ENCODE peak calls at places on chromosomes 13 and 19, in seven cellular contexts. A, R, V, I, N, Q and Z are unnamed samples.

GRCh38 chr19:10279737-10280442 is 6.9 kb upstream of the ICAM4 start:
- DNase-seq in Q (no peak), I (no peak), R (no peak), A (no peak), V (no peak), N (no peak), Z (no peak)

GRCh38 chr19:15563325-15563794 is 51.7 kb upstream of the CYP4F8 start:
- DNase-seq in N (no peak), R (peak; percentile 50), I (no peak), Q (no peak), A (no peak), V (no peak), Z (no peak)

GRCh38 chr13:48938308-48938943 is 37.3 kb upstream of the FNDC3A start:
- DNase-seq in N (no peak), Q (no peak), A (no peak), I (no peak), R (no peak), V (peak; percentile 37), Z (no peak)

GRCh38 chr13:76677047-76677446 is 209.2 kb downstream of the KCTD12 start:
- DNase-seq in V (no peak), A (peak; percentile 75), I (no peak), R (no peak), N (peak; percentile 8), Q (no peak), Z (no peak)

GRCh38 chr13:113804017-113804702 is 45.1 kb downstream of the TMEM255B start:
- DNase-seq in R (no peak), I (no peak), N (no peak), Q (no peak), A (no peak), V (no peak), Z (no peak)

GRCh38 chr19:20423381-20424207 is 142.0 kb downstream of the ZNF737 start:
- DNase-seq in Q (no peak), I (no peak), V (peak; percentile 48), N (peak; percentile 30), A (peak; percentile 52), R (peak; percentile 76), Z (no peak)

GRCh38 chr13:46475586-46475991 is 77.4 kb upstream of the LRCH1 start:
- DNase-seq in R (peak; percentile 13), N (no peak), Q (no peak), A (no peak), V (no peak), I (no peak), Z (no peak)

GRCh38 chr13:101452519-101453485 is at the start of gene ITGBL1:
- DNase-seq in V (no peak), N (no peak), R (no peak), I (no peak), A (no peak), Q (peak; percentile 0), Z (no peak)

GRCh38 chr13:113748101-113748861 is 10.7 kb upstream of the TMEM255B start:
- DNase-seq in A (no peak), R (no peak), I (no peak), V (no peak), Q (no peak), N (no peak), Z (no peak)

GRCh38 chr13:44267966-44268365 is 105.7 kb upstream of the SERP2 start:
- DNase-seq in R (no peak), N (no peak), I (no peak), Q (no peak), A (no peak), V (no peak), Z (no peak)

GRCh38 chr19:29404015-29404414 is 121.8 kb upstream of the VSTM2B start:
- DNase-seq in V (no peak), I (no peak), N (no peak), A (no peak), R (no peak), Q (no peak), Z (no peak)

GRCh38 chr13:86002921-86003488 is 203.8 kb upstream of the SLITRK6 start:
- DNase-seq in R (peak; percentile 30), Q (no peak), I (no peak), N (no peak), A (no peak), V (no peak), Z (no peak)

GRCh38 chr13:24183741-24184182 is 23.2 kb downstream of the SPATA13 start:
- DNase-seq in N (no peak), I (no peak), A (no peak), V (no peak), R (peak; percentile 62), Q (no peak), Z (no peak)

GRCh38 chr13:77291779-77292178 is 35.1 kb downstream of the MYCBP2 start:
- DNase-seq in N (no peak), Q (no peak), A (no peak), V (no peak), R (peak; percentile 65), I (no peak), Z (no peak)

GRCh38 chr13:33322965-33323668 is 37.6 kb upstream of the STARD13 start:
- DNase-seq in V (no peak), Q (no peak), N (no peak), A (no peak), I (no peak), R (no peak), Z (no peak)

GRCh38 chr19:40358773-40359172 is 10.3 kb downstream of the PLD3 start:
- DNase-seq in R (no peak), A (no peak), N (no peak), Q (peak; percentile 42), V (no peak), I (no peak), Z (no peak)